ENCODE peak calls at places on chromosome 7, in seven cellular contexts. One of them, this sample, is unnamed.

GRCh38 chr7:126842451-126842850 is 410.3 kb downstream of the GRM8 start:
- DNase-seq in GM20000: no peak
- DNase-seq in heart left ventricle: no peak
- DNase-seq in T47D: no peak
- DNase-seq in HCT116: no peak
- DNase-seq in GM12892: no peak
- DNase-seq in activated CD4-positive, alpha-beta T cell treated with anti-CD3 and anti-CD28 coated beads, Interleukin-2, amount 10 ng/mL, durations not matched to agents 7 days and 5 days: no peak
- DNase-seq in this sample: no peak

GRCh38 chr7:131861620-131862346 is 305.4 kb upstream of the PODXL start:
- DNase-seq in HCT116: no peak
- DNase-seq in T47D: no peak
- DNase-seq in activated CD4-positive, alpha-beta T cell treated with anti-CD3 and anti-CD28 coated beads, Interleukin-2, amount 10 ng/mL, durations not matched to agents 7 days and 5 days: no peak
- DNase-seq in GM20000: no peak
- DNase-seq in heart left ventricle: no peak
- DNase-seq in GM12892: no peak
- DNase-seq in this sample: no peak

GRCh38 chr7:149816794-149817193 is 21.4 kb upstream of the ZNF862 start:
- DNase-seq in GM20000: no peak
- DNase-seq in T47D: no peak
- DNase-seq in GM12892: no peak
- DNase-seq in heart left ventricle: no peak
- DNase-seq in HCT116: no peak
- DNase-seq in activated CD4-positive, alpha-beta T cell treated with anti-CD3 and anti-CD28 coated beads, Interleukin-2, amount 10 ng/mL, durations not matched to agents 7 days and 5 days: no peak
- DNase-seq in this sample: no peak

GRCh38 chr7:127582361-127582760 is 3.0 kb downstream of the GCC1 start:
- DNase-seq in GM12892: no peak
- DNase-seq in heart left ventricle: peak
- DNase-seq in activated CD4-positive, alpha-beta T cell treated with anti-CD3 and anti-CD28 coated beads, Interleukin-2, amount 10 ng/mL, durations not matched to agents 7 days and 5 days: no peak
- DNase-seq in GM20000: no peak
- DNase-seq in HCT116: no peak
- DNase-seq in T47D: no peak
- DNase-seq in this sample: no peak

GRCh38 chr7:25840209-25840792 is 311.7 kb upstream of the NFE2L3 start:
- DNase-seq in GM20000: no peak
- DNase-seq in HCT116: no peak
- DNase-seq in GM12892: no peak
- DNase-seq in heart left ventricle: no peak
- DNase-seq in T47D: no peak
- DNase-seq in activated CD4-positive, alpha-beta T cell treated with anti-CD3 and anti-CD28 coated beads, Interleukin-2, amount 10 ng/mL, durations not matched to agents 7 days and 5 days: no peak
- DNase-seq in this sample: no peak

GRCh38 chr7:120052884-120053382 is 220.0 kb upstream of the KCND2 start:
- DNase-seq in T47D: no peak
- DNase-seq in heart left ventricle: no peak
- DNase-seq in HCT116: no peak
- DNase-seq in activated CD4-positive, alpha-beta T cell treated with anti-CD3 and anti-CD28 coated beads, Interleukin-2, amount 10 ng/mL, durations not matched to agents 7 days and 5 days: no peak
- DNase-seq in GM12892: no peak
- DNase-seq in GM20000: no peak
- DNase-seq in this sample: no peak

GRCh38 chr7:134702366-134703240 is 56.0 kb downstream of the BPGM start:
- DNase-seq in HCT116: no peak
- DNase-seq in GM12892: no peak
- DNase-seq in activated CD4-positive, alpha-beta T cell treated with anti-CD3 and anti-CD28 coated beads, Interleukin-2, amount 10 ng/mL, durations not matched to agents 7 days and 5 days: no peak
- DNase-seq in GM20000: no peak
- DNase-seq in T47D: no peak
- DNase-seq in heart left ventricle: no peak
- DNase-seq in this sample: no peak

GRCh38 chr7:33671521-33672262 is 233.6 kb upstream of the BMPER start:
- DNase-seq in HCT116: no peak
- DNase-seq in T47D: no peak
- DNase-seq in GM12892: no peak
- DNase-seq in activated CD4-positive, alpha-beta T cell treated with anti-CD3 and anti-CD28 coated beads, Interleukin-2, amount 10 ng/mL, durations not matched to agents 7 days and 5 days: no peak
- DNase-seq in heart left ventricle: no peak
- DNase-seq in GM20000: peak
- DNase-seq in this sample: no peak

GRCh38 chr7:46990761-46991160 is 591.1 kb downstream of the TNS3 start:
- DNase-seq in activated CD4-positive, alpha-beta T cell treated with anti-CD3 and anti-CD28 coated beads, Interleukin-2, amount 10 ng/mL, durations not matched to agents 7 days and 5 days: no peak
- DNase-seq in HCT116: no peak
- DNase-seq in heart left ventricle: no peak
- DNase-seq in GM12892: no peak
- DNase-seq in T47D: no peak
- DNase-seq in GM20000: no peak
- DNase-seq in this sample: no peak

This sample was measured in NCI-H460.